ENCODE peak calls at places on chromosome 7, in ten cellular contexts. I, M, S, E, D, Z, F, Q, G and P are unnamed samples.
A peak's percentile ranks its signal among the peaks of the same experiment; 100 is the strongest.

GRCh38 chr7:140079121-140079536 is 16.4 kb upstream of the PARP12 start:
- DNase-seq in G (no peak), F (peak; percentile 66), E (peak; percentile 76), M (peak; percentile 54), Z (no peak), I (peak; percentile 40), S (peak; percentile 59), D (peak; percentile 51), Q (no peak), P (no peak)

GRCh38 chr7:51827641-51828040 is 511.0 kb upstream of the COBL start:
- DNase-seq in E (no peak), D (no peak), Q (no peak), G (no peak), Z (no peak), I (no peak), M (no peak), F (no peak), S (no peak), P (no peak)

GRCh38 chr7:51315393-51316261 is 982 bp downstream of the COBL start:
- DNase-seq in I (no peak), D (no peak), M (no peak), S (peak; percentile 44), E (peak; percentile 48), Z (no peak), G (peak; percentile 68), F (no peak), Q (no peak), P (peak; percentile 90)

GRCh38 chr7:80593869-80594587 is 44.4 kb upstream of the CD36 start:
- DNase-seq in F (no peak), E (no peak), D (no peak), Q (no peak), S (no peak), G (peak; percentile 54), M (no peak), I (no peak), Z (no peak), P (peak; percentile 83)

GRCh38 chr7:25861704-25862253 is 290.2 kb upstream of the NFE2L3 start:
- DNase-seq in E (no peak), F (no peak), Z (no peak), G (no peak), D (no peak), I (no peak), S (no peak), Q (no peak), M (no peak), P (no peak)

GRCh38 chr7:129615018-129615417 is 3.5 kb downstream of the NRF1 start:
- DNase-seq in F (no peak), E (no peak), I (no peak), Z (no peak), S (no peak), D (no peak), Q (peak; percentile 17), M (no peak), G (no peak), P (no peak)

GRCh38 chr7:155084989-155085388 is 14.9 kb downstream of the HTR5A start:
- DNase-seq in I (no peak), Q (no peak), F (no peak), Z (no peak), M (no peak), E (no peak), S (no peak), D (no peak), G (no peak), P (no peak)

GRCh38 chr7:30728591-30729100 is 23.3 kb upstream of the INMT start:
- DNase-seq in E (no peak), Q (no peak), F (no peak), S (no peak), G (no peak), Z (no peak), D (no peak), M (no peak), I (no peak), P (no peak)

GRCh38 chr7:290554-291301 is 758 bp downstream of the FOXL3 start:
- DNase-seq in G (no peak), F (no peak), M (no peak), I (no peak), S (no peak), Z (no peak), Q (no peak), E (no peak), D (no peak), P (peak; percentile 22)

GRCh38 chr7:107432261-107432660 is 37.6 kb upstream of the GPR22 start:
- DNase-seq in I (no peak), F (no peak), D (no peak), E (no peak), Q (no peak), M (no peak), Z (no peak), G (no peak), S (no peak), P (no peak)

GRCh38 chr7:66669088-66669487 is 40.4 kb downstream of the KCTD7 start:
- DNase-seq in Z (no peak), D (no peak), G (no peak), Q (no peak), S (no peak), I (no peak), M (no peak), F (no peak), E (no peak), P (no peak)

GRCh38 chr7:8005279-8005678 is 36.7 kb downstream of the GLCCI1 start:
- DNase-seq in M (no peak), S (no peak), F (no peak), Z (no peak), Q (no peak), G (no peak), E (no peak), D (no peak), I (no peak), P (no peak)

GRCh38 chr7:47280114-47280513 is 301.8 kb downstream of the TNS3 start:
- DNase-seq in S (no peak), Z (no peak), Q (no peak), G (no peak), D (no peak), E (no peak), I (no peak), F (no peak), M (no peak), P (no peak)

GRCh38 chr7:47277321-47277781 is 304.6 kb downstream of the TNS3 start:
- DNase-seq in F (no peak), M (no peak), G (peak; percentile 42), E (no peak), D (no peak), Z (no peak), Q (no peak), S (no peak), I (no peak), P (peak; percentile 55)

GRCh38 chr7:47281161-47281560 is 300.8 kb downstream of the TNS3 start:
- DNase-seq in M (no peak), G (peak; percentile 33), E (no peak), Z (no peak), D (no peak), S (no peak), Q (no peak), F (no peak), I (no peak), P (no peak)

GRCh38 chr7:47273974-47274766 is 307.7 kb downstream of the TNS3 start:
- DNase-seq in E (no peak), G (no peak), D (no peak), Z (no peak), M (no peak), I (no peak), Q (no peak), S (no peak), F (no peak), P (no peak)

DNA sequence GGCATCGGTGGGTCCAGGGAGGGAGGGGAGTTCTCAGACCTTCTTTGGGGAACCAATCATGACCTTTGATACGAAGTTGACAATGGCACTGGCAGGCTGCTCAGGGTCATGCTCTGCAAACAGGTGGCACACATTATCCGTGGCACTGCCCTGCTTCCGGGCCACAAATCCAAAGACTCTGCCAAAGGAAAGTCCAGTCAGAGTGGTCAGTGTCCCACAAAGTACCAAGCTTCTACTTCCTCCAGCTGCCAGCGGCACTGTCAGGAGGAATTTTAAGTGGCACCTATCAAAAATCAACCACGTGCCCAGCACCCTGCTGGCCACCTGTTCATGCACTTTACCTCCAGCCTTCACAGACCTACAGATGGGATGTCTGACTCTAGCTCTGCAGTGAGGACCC is 303.9 kb downstream of the TNS3 start:
- DNase-seq in F (no peak), E (no peak), Q (no peak), I (no peak), M (no peak), Z (no peak), S (no peak), D (no peak), G (no peak), P (no peak)
- TF ChIP-seq POLR2A in F (no peak), E (no peak), Q (no peak), I (no peak), M (no peak), Z (no peak), S (no peak), D (no peak), G (no peak), P (no peak)

DNA sequence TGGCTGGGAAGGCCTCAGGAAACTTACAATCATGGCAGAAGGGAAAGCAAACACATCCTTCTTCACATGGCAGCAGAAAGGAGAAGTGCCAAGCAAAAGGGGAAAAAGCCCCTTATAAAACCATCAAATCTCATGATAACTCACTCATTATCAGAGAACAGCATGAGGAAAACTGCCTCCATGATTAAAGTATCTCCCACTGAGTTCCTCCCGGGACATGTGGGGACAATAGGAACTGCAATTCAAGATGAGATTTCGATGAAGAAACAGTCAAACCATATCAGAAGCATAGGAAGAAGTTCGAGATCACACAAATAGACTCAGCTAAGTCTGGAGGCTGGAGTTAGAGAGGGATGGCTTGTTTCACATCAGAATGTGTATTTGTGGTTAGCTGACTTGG is 869.4 kb upstream of the PHF14 start:
- DNase-seq in M (no peak), Q (no peak), E (no peak), S (no peak), Z (no peak), I (no peak), D (no peak), F (no peak), G (no peak), P (no peak)
- TF ChIP-seq POLR2A in M (no peak), Q (no peak), E (no peak), S (no peak), Z (no peak), I (no peak), D (no peak), F (no peak), G (no peak), P (no peak)

GRCh38 chr7:75738975-75739795 is 444 bp upstream of the HIP1 start:
- DNase-seq in E (peak; percentile 99), F (peak; percentile 100), Q (peak; percentile 99), G (peak; percentile 100), I (peak; percentile 98), S (peak; percentile 95), Z (peak; percentile 97), D (peak; percentile 99), M (peak; percentile 99), P (peak; percentile 100)
- TF ChIP-seq POLR2A in E (peak; percentile 36), F (peak; percentile 62), Q (peak; percentile 19), G (no peak), I (no peak), S (peak; percentile 62), Z (no peak), D (no peak), M (peak; percentile 66), P (no peak)

DNA sequence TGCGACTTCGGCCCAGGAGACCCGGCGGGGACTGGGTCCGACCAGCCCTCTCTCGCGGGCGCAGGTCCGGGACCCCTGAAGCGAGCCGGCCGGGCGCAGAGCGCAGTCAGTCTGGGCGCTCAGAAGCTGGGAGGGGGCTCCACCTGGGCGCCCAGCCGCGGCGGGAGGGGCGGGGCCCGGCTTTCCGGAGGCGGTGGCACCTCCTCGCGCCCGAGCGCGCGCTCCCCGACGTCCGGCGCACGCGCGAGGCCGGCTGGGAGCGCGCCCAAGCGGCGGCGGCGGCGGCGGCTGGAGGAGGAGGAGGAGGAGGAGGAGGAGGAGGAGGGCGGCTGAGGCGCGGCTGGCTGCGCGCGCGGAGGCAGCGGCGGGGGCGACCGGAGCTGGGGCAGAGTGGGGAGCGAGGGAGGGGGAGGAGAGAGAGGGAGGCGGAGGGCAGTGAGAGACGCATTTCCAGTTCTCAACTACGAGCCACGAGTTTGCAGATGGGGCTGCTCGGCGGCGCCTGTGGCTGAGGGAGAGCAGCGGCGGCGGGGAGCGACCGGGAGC is at the start of gene PALS2:
- DNase-seq in I (peak; percentile 26), Q (peak; percentile 72), M (peak; percentile 78), F (peak; percentile 82), D (peak; percentile 72), E (peak; percentile 66), S (peak; percentile 60), Z (peak; percentile 5), G (peak; percentile 85), P (peak; percentile 64)
- TF ChIP-seq POLR2A in I (peak; percentile 17), Q (peak; percentile 16), M (peak; percentile 48), F (peak; percentile 76), D (no peak), E (peak; percentile 73), S (peak; percentile 65), Z (no peak), G (no peak), P (no peak)